ENCODE peak calls at places on chromosomes 13 and 19, in four cellular contexts. O is fibroblast of mammary gland, I is fibroblast of lung, U is neural progenitor cell. M is an unnamed sample.

GRCh38 chr19:49718511-49718910 is 27.6 kb downstream of the CPT1C start:
- DNase-seq in O (no peak), I (peak), U (no peak), M (no peak)

GRCh38 chr19:9848060-9848459 is 12.9 kb downstream of the PIN1 start:
- DNase-seq in O (no peak), I (no peak), U (peak), M (no peak)

GRCh38 chr19:3783660-3784584 is 2.3 kb downstream of the MATK start:
- DNase-seq in O (no peak), I (no peak), U (peak), M (no peak)

GRCh38 chr13:92716749-92717148 is 509.9 kb upstream of the GPC6 start:
- DNase-seq in O (peak), I (peak), U (no peak), M (no peak)

GRCh38 chr13:28532226-28533048 is 37.5 kb upstream of the FLT1 start:
- DNase-seq in O (no peak), I (no peak), U (peak), M (no peak)

GRCh38 chr19:4539697-4540581 is at the start of gene LRG1:
- DNase-seq in O (no peak), I (no peak), U (no peak), M (no peak)

GRCh38 chr19:16062789-16063188 is 13.5 kb upstream of the TPM4 start:
- DNase-seq in O (no peak), I (no peak), U (peak), M (no peak)

GRCh38 chr13:113954046-113954841 is 19.6 kb downstream of the C13orf46 start:
- DNase-seq in O (no peak), I (no peak), U (no peak), M (no peak)

GRCh38 chr19:3697671-3698385 is 2.4 kb downstream of the PIP5K1C start:
- DNase-seq in O (no peak), I (no peak), U (no peak), M (no peak)

GRCh38 chr19:13243971-13244370 is 93.8 kb downstream of the IER2 start:
- DNase-seq in O (no peak), I (no peak), U (no peak), M (no peak)

GRCh38 chr13:50531917-50532899 is 311.3 kb downstream of the DLEU7 start:
- DNase-seq in O (peak), I (peak), U (no peak), M (no peak)

GRCh38 chr19:19160489-19161035 is 9.5 kb downstream of the MEF2B start:
- DNase-seq in O (no peak), I (no peak), U (no peak), M (no peak)

GRCh38 chr19:12723643-12724426 is at the start of gene TNPO2:
- DNase-seq in O (peak), I (peak), U (peak), M (no peak)

GRCh38 chr19:54172413-54172763 is 572 bp downstream of the TMC4 start:
- DNase-seq in O (no peak), I (no peak), U (no peak), M (no peak)

GRCh38 chr13:37715606-37716015 is 117.0 kb upstream of the POSTN start:
- DNase-seq in O (peak), I (peak), U (no peak), M (no peak)

GRCh38 chr13:75258159-75258782 is 223.7 kb downstream of the TBC1D4 start:
- DNase-seq in O (peak), I (peak), U (peak), M (no peak)

GRCh38 chr19:55265723-55266386 is 7.0 kb upstream of the PPP6R1 start:
- DNase-seq in O (no peak), I (no peak), U (no peak), M (no peak)

GRCh38 chr13:48853381-48854102 is 122.2 kb upstream of the FNDC3A start:
- DNase-seq in O (peak), I (peak), U (no peak), M (no peak)

GRCh38 chr13:92175330-92175729 is 776.9 kb downstream of the GPC5 start:
- DNase-seq in O (peak), I (peak), U (peak), M (no peak)

GRCh38 chr19:38657633-38658222 is 10.3 kb downstream of the ACTN4 start:
- DNase-seq in O (peak), I (peak), U (peak), M (peak)

GRCh38 chr19:29944415-29945012 is 2.5 kb downstream of the URI1 start:
- DNase-seq in O (no peak), I (no peak), U (no peak), M (no peak)

GRCh38 chr13:102696465-102696864 is 1.6 kb upstream of the METTL21C start:
- DNase-seq in O (no peak), I (no peak), U (no peak), M (no peak)

GRCh38 chr13:112161441-112162301 is 94.7 kb downstream of the SOX1 start:
- DNase-seq in O (no peak), I (no peak), U (peak), M (no peak)

GRCh38 chr13:94784066-94784465 is 71.7 kb upstream of the SOX21 start:
- DNase-seq in O (peak), I (no peak), U (no peak), M (no peak)

GRCh38 chr13:89457977-89458376 is 1786.8 kb downstream of the SLITRK5 start:
- DNase-seq in O (peak), I (peak), U (no peak), M (no peak)

GRCh38 chr19:35117791-35118190 is 2.2 kb downstream of the FXYD3 start:
- DNase-seq in O (no peak), I (no peak), U (no peak), M (no peak)

GRCh38 chr13:110372676-110373075 is 65.6 kb downstream of the COL4A2 start:
- DNase-seq in O (no peak), I (no peak), U (no peak), M (no peak)

GRCh38 chr19:39444598-39445257 is 654 bp upstream of the SUPT5H start:
- DNase-seq in O (peak), I (peak), U (no peak), M (no peak)

GRCh38 chr13:35984287-35984686 is 146.9 kb downstream of the DCLK1 start:
- DNase-seq in O (no peak), I (no peak), U (no peak), M (no peak)

GRCh38 chr19:35272954-35273649 is 4.3 kb downstream of the USF2 start:
- DNase-seq in O (no peak), I (no peak), U (no peak), M (no peak)

DNA sequence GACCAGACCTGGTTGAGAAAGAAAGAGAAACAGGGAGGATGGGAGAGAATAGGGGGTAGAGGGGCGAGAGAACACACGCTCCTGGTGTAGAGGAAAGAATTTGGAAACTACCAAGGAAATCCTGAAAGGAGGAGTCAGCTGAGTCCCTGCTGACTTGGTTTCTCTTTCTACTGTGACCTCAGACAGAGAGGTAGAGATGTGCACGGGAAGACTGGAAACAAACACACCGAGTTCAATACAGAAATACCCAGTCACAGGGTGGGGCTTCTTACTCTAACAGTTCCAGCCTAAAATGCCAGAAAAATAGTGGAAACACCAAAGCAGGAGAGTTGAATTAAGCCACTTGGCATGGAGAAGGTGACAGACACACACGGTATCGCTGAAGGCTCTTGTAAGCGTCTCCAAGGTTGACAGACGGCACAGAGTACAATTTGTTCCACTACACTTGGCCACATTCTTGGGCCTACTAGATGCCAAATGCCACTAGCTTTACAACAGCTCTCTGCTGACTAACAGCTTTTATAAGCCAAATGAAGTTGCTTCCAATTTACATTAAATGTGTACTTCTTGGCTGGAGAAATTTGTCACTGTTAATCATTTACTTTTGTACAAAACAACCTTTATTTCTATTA is 28.0 kb downstream of the LATS2 start:
- DNase-seq in O (peak), I (peak), U (no peak), M (peak)
- H3K4me3 ChIP-seq in O (no peak), I (peak), U (no peak), M (no peak)

GRCh38 chr13:21061077-21061945 is at the start of gene LATS2:
- DNase-seq in O (peak), I (peak), U (peak), M (peak)
- TF ChIP-seq CTCF in O (no peak), I (peak), U (no peak), M (peak)

GRCh38 chr13:97076898-97077297 is 82.6 kb upstream of the OXGR1 start:
- DNase-seq in O (peak), I (peak), U (peak), M (no peak)
- H3K4me3 ChIP-seq in O (no peak), I (no peak), U (no peak), M (no peak)

GRCh38 chr19:48123907-48124675 is 13.5 kb upstream of the PLA2G4C start:
- DNase-seq in O (peak), I (no peak), U (peak), M (peak)
- TF ChIP-seq CTCF in O (peak), I (no peak), U (peak), M (peak)

GRCh38 chr19:858868-859843 is at the start of gene CFD:
- DNase-seq in O (peak), I (peak), U (no peak), M (no peak)
- H3K4me3 ChIP-seq in O (peak), I (peak), U (peak), M (peak)

M was measured in BJ.